ENCODE peak calls at places on chromosomes 6 and 20, in eight cellular contexts. L is foreskin fibroblast, C is fibroblast of villous mesenchyme, Z is Peyer's patch, O is right lobe of liver, E is fibroblast of lung, D is brain microvascular endothelial cell, U is mammary epithelial cell. S is an unnamed sample.

GRCh38 chr6:170132561-170132991 is 158.3 kb downstream of the DLL1 start:
- DNase-seq in O (peak; percentile 50), C (no peak), Z (no peak), L (no peak), U (no peak), D (no peak), E (no peak), S (no peak)

GRCh38 chr6:33677153-33677660 is 34.3 kb downstream of the UQCC2 start:
- DNase-seq in E (no peak), D (no peak), O (no peak), Z (no peak), C (no peak), L (peak; percentile 84), U (no peak), S (no peak)

GRCh38 chr6:106063448-106063850 is 22.7 kb upstream of the PRDM1 start:
- DNase-seq in Z (no peak), L (peak; percentile 77), E (no peak), D (no peak), U (peak; percentile 91), O (no peak), C (peak; percentile 8), S (no peak)

GRCh38 chr6:21164768-21165326 is 428.7 kb upstream of the SOX4 start:
- DNase-seq in C (peak; percentile 56), E (peak; percentile 59), O (no peak), D (peak; percentile 24), L (peak; percentile 2), U (peak; percentile 6), Z (no peak), S (no peak)

GRCh38 chr6:95803889-95804288 is 211.9 kb upstream of the FUT9 start:
- DNase-seq in D (no peak), U (no peak), E (no peak), L (no peak), C (no peak), Z (no peak), O (no peak), S (no peak)

GRCh38 chr6:101597711-101598110 is 204.2 kb downstream of the GRIK2 start:
- DNase-seq in D (peak; percentile 93), U (peak; percentile 75), Z (no peak), L (peak; percentile 82), E (peak; percentile 95), C (peak; percentile 26), O (no peak), S (peak; percentile 16)

GRCh38 chr20:14885661-14886060 is 548.2 kb upstream of the FLRT3 start:
- DNase-seq in L (peak; percentile 59), E (no peak), Z (no peak), O (no peak), U (no peak), D (no peak), C (no peak), S (no peak)

GRCh38 chr20:35319206-35320197 is 27.3 kb upstream of the FAM83C start:
- DNase-seq in C (peak; percentile 73), O (no peak), L (peak; percentile 82), Z (no peak), E (peak; percentile 89), D (peak; percentile 69), U (no peak), S (no peak)

GRCh38 chr20:1377984-1378742 is 14.7 kb downstream of the FKBP1A start:
- DNase-seq in E (peak; percentile 80), L (peak; percentile 42), U (peak; percentile 90), Z (no peak), O (no peak), D (no peak), C (no peak), S (no peak)

GRCh38 chr6:45422541-45423110 is 44.9 kb upstream of the SUPT3H start:
- DNase-seq in E (peak; percentile 72), Z (peak; percentile 61), O (peak; percentile 65), D (peak; percentile 55), C (no peak), L (peak; percentile 75), U (peak; percentile 57), S (no peak)

GRCh38 chr6:70312165-70312564 is 9.3 kb upstream of the COL9A1 start:
- DNase-seq in Z (no peak), D (peak; percentile 77), E (peak; percentile 96), U (peak; percentile 98), L (peak; percentile 65), O (no peak), C (peak; percentile 75), S (peak; percentile 33)

GRCh38 chr6:73285674-73286283 is 22.8 kb upstream of the KHDC1 start:
- DNase-seq in Z (no peak), L (peak; percentile 78), E (peak; percentile 62), O (no peak), C (peak; percentile 72), U (peak; percentile 30), D (peak; percentile 53), S (peak; percentile 9)

GRCh38 chr6:131470549-131470948 is 102.5 kb upstream of the ARG1 start:
- DNase-seq in U (no peak), O (no peak), E (no peak), C (no peak), D (no peak), Z (no peak), L (no peak), S (no peak)

GRCh38 chr6:109308018-109308492 is 74.2 kb downstream of the CD164 start:
- DNase-seq in E (peak; percentile 51), Z (peak; percentile 69), D (peak; percentile 51), O (peak; percentile 66), U (peak; percentile 58), L (peak; percentile 93), C (peak; percentile 66), S (peak; percentile 9)

GRCh38 chr6:122285292-122285913 is 114.0 kb upstream of the HSF2 start:
- DNase-seq in O (no peak), L (no peak), E (no peak), Z (no peak), U (no peak), D (no peak), C (peak; percentile 11), S (no peak)

GRCh38 chr20:51220293-51220706 is 197.4 kb upstream of the KCNG1 start:
- DNase-seq in Z (peak; percentile 62), L (peak; percentile 52), D (no peak), U (no peak), E (no peak), O (no peak), C (peak; percentile 13), S (no peak)

GRCh38 chr6:151247510-151247909 is 7.7 kb downstream of the AKAP12 start:
- DNase-seq in U (no peak), L (no peak), Z (no peak), O (no peak), D (no peak), E (peak; percentile 51), C (no peak), S (no peak)

GRCh38 chr6:115460913-115461312 is 599.8 kb downstream of the FRK start:
- DNase-seq in U (no peak), L (no peak), C (no peak), Z (no peak), D (no peak), O (no peak), E (no peak), S (no peak)

DNA sequence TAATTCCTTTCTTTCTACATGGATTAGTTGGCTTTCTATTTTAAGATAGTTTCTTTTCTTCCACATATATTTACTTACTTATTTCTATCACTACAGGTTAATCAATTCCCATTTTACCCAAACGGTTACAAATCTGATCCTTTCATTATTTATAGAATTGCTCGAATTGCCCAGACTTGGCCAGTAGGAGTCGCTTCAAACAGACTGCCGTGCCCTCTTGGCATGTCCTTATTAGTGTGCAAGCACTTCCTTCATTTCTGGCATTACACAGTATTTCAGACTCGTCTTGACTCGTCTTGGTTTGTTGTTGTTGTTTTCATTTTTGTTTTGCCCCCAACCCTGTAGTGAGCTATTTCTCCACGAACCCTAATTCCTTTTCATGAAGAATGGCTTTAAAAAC is 74.6 kb downstream of the SAMD3 start:
- DNase-seq in U (no peak), C (no peak), E (no peak), O (no peak), L (peak; percentile 7), Z (no peak), D (no peak), S (no peak)
- TF ChIP-seq CTCF in U (peak; percentile 5), C (peak; percentile 27), E (peak; percentile 26), O (no peak), L (no peak), Z (no peak), D (peak; percentile 49), S (no peak)

GRCh38 chr6:147507162-147508072 is 1.1 kb upstream of the SAMD5 start:
- DNase-seq in C (peak; percentile 7), L (peak; percentile 61), D (peak; percentile 16), U (peak; percentile 23), E (peak; percentile 13), Z (peak; percentile 60), O (peak; percentile 69), S (no peak)

GRCh38 chr6:147508073-147508870 is at the start of gene SAMD5:
- DNase-seq in C (peak; percentile 57), U (peak; percentile 75), O (peak; percentile 88), D (peak; percentile 40), E (peak; percentile 75), Z (peak; percentile 85), L (peak; percentile 90), S (no peak)

GRCh38 chr6:147510949-147511590 is 2.6 kb downstream of the SAMD5 start:
- DNase-seq in U (no peak), E (no peak), D (no peak), C (no peak), L (no peak), O (no peak), Z (no peak), S (no peak)

GRCh38 chr6:147508871-147509608 is 550 bp downstream of the SAMD5 start:
- DNase-seq in E (no peak), D (no peak), O (peak; percentile 58), L (no peak), U (no peak), C (no peak), Z (peak; percentile 62), S (no peak)

GRCh38 chr6:147509900-147510299 is 1.4 kb downstream of the SAMD5 start:
- DNase-seq in U (no peak), O (no peak), L (no peak), C (no peak), E (no peak), Z (no peak), D (no peak), S (no peak)
- H3K4me3 ChIP-seq in U (peak overlapping the region; percentile 51), O (peak overlapping the region; percentile 59), L (peak overlapping the region; percentile 57), C (no peak overlapping the region), E (peak overlapping the region; percentile 45), Z (peak overlapping the region; percentile 1), D (no peak overlapping the region), S (peak overlapping the region; percentile 72)

DNA sequence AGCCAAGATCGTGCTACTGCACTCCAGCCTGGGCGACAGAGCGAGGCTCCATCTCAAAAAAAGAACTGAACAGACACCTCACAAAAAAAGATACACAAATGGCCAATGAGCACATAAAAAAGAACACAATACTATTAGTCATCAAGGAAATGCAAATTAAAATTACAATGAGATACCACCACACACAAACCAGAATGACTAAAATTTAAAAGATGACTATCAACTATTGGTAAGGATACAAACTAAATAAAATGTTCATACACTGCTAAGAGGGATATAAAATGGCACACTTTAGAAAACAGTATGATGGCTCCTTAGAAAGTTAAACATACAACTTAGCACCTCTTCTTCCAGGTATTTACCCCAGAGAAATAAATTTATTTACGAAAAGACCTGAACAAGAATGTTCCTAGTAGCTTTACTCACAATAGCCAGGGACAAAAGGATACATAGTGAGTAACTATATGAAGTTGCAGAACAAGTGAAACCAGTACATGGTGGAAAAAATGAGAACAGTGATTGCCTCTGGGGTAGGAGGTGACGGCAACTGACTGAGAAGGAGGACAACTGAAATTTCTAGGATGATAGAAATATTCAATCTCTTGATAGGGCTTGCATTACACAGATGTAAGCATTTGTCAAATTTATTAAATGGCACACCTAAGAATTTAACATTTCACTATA is 53.2 kb downstream of the FAM8A1 start:
- DNase-seq in L (no peak), O (no peak), U (no peak), E (no peak), Z (no peak), C (no peak), D (no peak), S (no peak)
- TF ChIP-seq CTCF in L (no peak), O (no peak), U (no peak), E (no peak), Z (no peak), C (no peak), D (no peak), S (no peak)

GRCh38 chr6:157464653-157465535 is 83.9 kb downstream of the ZDHHC14 start:
- DNase-seq in O (no peak), D (no peak), L (no peak), E (no peak), U (no peak), C (no peak), Z (no peak), S (no peak)
- H3K4me3 ChIP-seq in O (no peak overlapping the region), D (no peak overlapping the region), L (no peak overlapping the region), E (no peak overlapping the region), U (no peak overlapping the region), C (no peak overlapping the region), Z (no peak overlapping the region), S (no peak overlapping the region)

S was measured in AG04449.